ENCODE peak calls at places on chromosome 21, in nine cellular contexts. W is endothelial cell, K is pancreas, N is neural crest cell, L is uterus, R is WTC11, B is HFFc6, O is left ventricle myocardium inferior, P is AG04450. V is an unnamed sample.

GRCh38 chr21:44337428-44337827 is 1.8 kb downstream of the CFAP410 start:
- DNase-seq in W (no peak), K (no peak), N (no peak), L (no peak), R (no peak), B (no peak), O (no peak), P (no peak), V (no peak)

GRCh38 chr21:33126569-33126968 is 56.6 kb downstream of the OLIG1 start:
- DNase-seq in W (no peak), K (no peak), N (no peak), L (no peak), R (no peak), B (no peak), O (no peak), P (no peak), V (no peak)

GRCh38 chr21:40284481-40284880 is 417.2 kb downstream of the PCP4 start:
- DNase-seq in W (no peak), K (no peak), N (no peak), L (no peak), R (no peak), B (no peak), O (no peak), P (no peak), V (no peak)

GRCh38 chr21:41120997-41121396 is 47.0 kb upstream of the BACE2 start:
- DNase-seq in W (no peak), K (no peak), N (no peak), L (no peak), R (no peak), B (no peak), O (no peak), P (no peak), V (no peak)

GRCh38 chr21:15754640-15755039 is 24.9 kb downstream of the USP25 start:
- DNase-seq in W (no peak), K (no peak), N (no peak), L (no peak), R (no peak), B (peak; percentile 49), O (no peak), P (no peak), V (no peak)

GRCh38 chr21:33265664-33266049 is 510 bp upstream of the IL10RB start:
- DNase-seq in W (no peak), K (no peak), N (no peak), L (no peak), R (no peak), B (no peak), O (peak; percentile 50), P (no peak), V (peak; percentile 56)

GRCh38 chr21:46411236-46411635 is 47.5 kb upstream of the DIP2A start:
- DNase-seq in W (no peak), K (no peak), N (no peak), L (no peak), R (peak; percentile 36), B (no peak), O (no peak), P (no peak), V (no peak)

GRCh38 chr21:35573472-35574389 is 486.6 kb downstream of the SETD4 start:
- DNase-seq in W (no peak), K (no peak), N (no peak), L (no peak), R (no peak), B (no peak), O (no peak), P (no peak), V (no peak)

GRCh38 chr21:36966846-36967657 is 583 bp upstream of the HLCS start:
- DNase-seq in W (peak; percentile 65), K (no peak), N (peak; percentile 21), L (no peak), R (peak; percentile 53), B (no peak), O (no peak), P (no peak), V (peak; percentile 66)

GRCh38 chr21:18529253-18529652 is 125.7 kb upstream of the TMPRSS15 start:
- DNase-seq in W (no peak), K (no peak), N (no peak), L (no peak), R (no peak), B (no peak), O (no peak), P (no peak), V (no peak)

GRCh38 chr21:17386498-17386897 is 126.3 kb upstream of the CXADR start:
- DNase-seq in W (no peak), K (no peak), N (no peak), L (no peak), R (no peak), B (no peak), O (no peak), P (no peak), V (no peak)

GRCh38 chr21:41325138-41325537 is 8.5 kb downstream of the FAM3B start:
- DNase-seq in W (no peak), K (no peak), N (no peak), L (no peak), R (no peak), B (no peak), O (no peak), P (no peak), V (no peak)

GRCh38 chr21:36135391-36136094 is 664 bp downstream of the CBR3 start:
- DNase-seq in W (peak; percentile 37), K (no peak), N (peak; percentile 61), L (peak; percentile 72), R (peak; percentile 52), B (peak; percentile 86), O (peak; percentile 83), P (no peak), V (peak; percentile 50)

GRCh38 chr21:35904995-35905972 is 155.0 kb downstream of the SETD4 start:
- DNase-seq in W (no peak), K (no peak), N (no peak), L (peak; percentile 43), R (no peak), B (no peak), O (peak; percentile 38), P (no peak), V (no peak)

GRCh38 chr21:41491412-41491811 is 16.5 kb downstream of the TMPRSS2 start:
- DNase-seq in W (no peak), K (peak; percentile 83), N (no peak), L (no peak), R (no peak), B (no peak), O (no peak), P (no peak), V (no peak)

GRCh38 chr21:15149825-15150224 is 85.0 kb upstream of the NRIP1 start:
- DNase-seq in W (no peak), K (no peak), N (no peak), L (no peak), R (no peak), B (no peak), O (no peak), P (no peak), V (no peak)

GRCh38 chr21:34367320-34367935 is 3.6 kb downstream of the KCNE2 start:
- DNase-seq in W (peak; percentile 33), K (no peak), N (peak; percentile 45), L (no peak), R (peak; percentile 48), B (peak; percentile 92), O (no peak), P (peak; percentile 55), V (no peak)

GRCh38 chr21:21163904-21164303 is 165.7 kb downstream of the NCAM2 start:
- DNase-seq in W (peak; percentile 53), K (no peak), N (peak; percentile 47), L (no peak), R (peak; percentile 29), B (peak; percentile 61), O (no peak), P (peak; percentile 52), V (no peak)

GRCh38 chr21:45347712-45348477 is 57.1 kb upstream of the COL18A1 start:
- DNase-seq in W (no peak), K (peak; percentile 9), N (no peak), L (no peak), R (no peak), B (peak; percentile 11), O (no peak), P (no peak), V (no peak)
- TF ChIP-seq CTCF in W (no peak), K (no peak), N (no peak), L (no peak), R (no peak), B (no peak), O (no peak), P (no peak), V (no peak)

DNA sequence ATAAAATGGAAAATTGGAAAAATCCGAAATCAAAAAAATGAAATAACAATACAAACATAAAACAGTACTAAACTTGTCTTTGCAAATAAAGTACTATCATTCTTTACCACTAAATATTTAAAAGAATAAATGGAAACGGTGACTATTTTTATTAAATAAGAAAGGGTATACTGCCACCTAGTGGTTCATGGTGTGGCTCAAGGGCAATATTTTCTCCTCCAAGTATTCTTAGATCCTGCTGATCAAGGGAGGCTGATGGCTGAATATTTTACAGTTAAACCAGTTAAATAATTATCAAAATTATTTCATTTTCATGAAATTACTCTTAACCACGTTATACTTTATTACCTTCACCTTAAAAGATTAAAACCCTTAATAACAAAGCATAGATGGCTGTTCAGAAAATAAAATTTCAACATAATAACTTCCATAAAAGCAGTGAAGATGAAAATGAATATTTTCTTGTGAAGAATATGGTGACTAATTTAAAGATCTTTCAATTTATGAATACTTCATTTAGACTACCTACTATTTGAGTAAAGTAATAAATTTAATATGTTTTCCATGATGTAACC is 1793.9 kb downstream of the NCAM2 start:
- DNase-seq in W (peak; percentile 11), K (no peak), N (peak; percentile 4), L (no peak), R (no peak), B (peak; percentile 45), O (no peak), P (peak; percentile 6), V (no peak)
- TF ChIP-seq CTCF in W (peak; percentile 94), K (peak; percentile 87), N (peak; percentile 91), L (peak; percentile 45), R (peak; percentile 50), B (peak; percentile 93), O (peak; percentile 86), P (peak; percentile 67), V (peak; percentile 87)

GRCh38 chr21:26834181-26834945 is 10.8 kb downstream of the ADAMTS1 start:
- DNase-seq in W (no peak), K (no peak), N (no peak), L (no peak), R (no peak), B (no peak), O (no peak), P (no peak), V (no peak)
- TF ChIP-seq CTCF in W (peak; percentile 22), K (no peak), N (peak; percentile 60), L (peak; percentile 12), R (no peak), B (peak; percentile 71), O (peak; percentile 41), P (peak; percentile 49), V (peak; percentile 11)

GRCh38 chr21:42672699-42673458 is 19.5 kb downstream of the PDE9A start:
- DNase-seq in W (no peak), K (no peak), N (no peak), L (no peak), R (no peak), B (no peak), O (no peak), P (no peak), V (peak; percentile 76)
- TF ChIP-seq CTCF in W (no peak), K (no peak), N (no peak), L (no peak), R (no peak), B (no peak), O (no peak), P (no peak), V (no peak)

GRCh38 chr21:25313891-25314646 is 293.2 kb downstream of the MRPL39 start:
- DNase-seq in W (no peak), K (no peak), N (no peak), L (no peak), R (no peak), B (peak; percentile 27), O (no peak), P (peak; percentile 20), V (no peak)
- TF ChIP-seq CTCF in W (no peak), K (no peak), N (no peak), L (no peak), R (no peak), B (peak; percentile 77), O (peak; percentile 57), P (peak; percentile 59), V (no peak)

V was measured in right lobe of liver.